ENCODE peak calls at places on chromosomes 7 and 10, in four cellular contexts. J is breast epithelium, I is HCT116, H is spleen. R is an unnamed sample.

GRCh38 chr10:86355571-86356038 is 11.0 kb downstream of the GRID1 start:
- DNase-seq in J (no peak), I (no peak), H (peak), R (no peak)

GRCh38 chr7:46170792-46171191 is 249.7 kb upstream of the IGFBP3 start:
- DNase-seq in J (no peak), I (no peak), H (no peak), R (no peak)

GRCh38 chr7:115477193-115477651 is 553.3 kb downstream of the TFEC start:
- DNase-seq in J (no peak), I (no peak), H (peak), R (no peak)

GRCh38 chr7:51477819-51478218 is 161.2 kb upstream of the COBL start:
- DNase-seq in J (no peak), I (no peak), H (no peak), R (no peak)

GRCh38 chr7:142280263-142280662 is 22.4 kb upstream of the PRSS58 start:
- DNase-seq in J (no peak), I (no peak), H (no peak), R (no peak)

GRCh38 chr10:108424656-108425055 is 1260.2 kb upstream of the SORCS1 start:
- DNase-seq in J (no peak), I (no peak), H (no peak), R (no peak)

GRCh38 chr10:12685261-12685861 is 316.2 kb downstream of the CCDC3 start:
- DNase-seq in J (no peak), I (no peak), H (no peak), R (no peak)

GRCh38 chr10:101655581-101655980 is 39.4 kb downstream of the FBXW4 start:
- DNase-seq in J (no peak), I (no peak), H (no peak), R (no peak)

GRCh38 chr7:80379034-80379433 is 132.8 kb downstream of the GNAT3 start:
- DNase-seq in J (no peak), I (no peak), H (no peak), R (peak)

GRCh38 chr10:104230490-104230889 is 1.7 kb downstream of the CFAP43 start:
- DNase-seq in J (no peak), I (no peak), H (no peak), R (no peak)

GRCh38 chr10:81600185-81600584 is 274.8 kb upstream of the NRG3 start:
- DNase-seq in J (no peak), I (no peak), H (no peak), R (peak)

GRCh38 chr7:45072131-45073030 is 16.4 kb downstream of the NACAD start:
- DNase-seq in J (no peak), I (no peak), H (peak), R (no peak)

GRCh38 chr10:3623746-3624145 is 161.3 kb downstream of the KLF6 start:
- DNase-seq in J (peak), I (no peak), H (no peak), R (no peak)

GRCh38 chr7:56609852-56610355 is 493.7 kb upstream of the NUPR2 start:
- DNase-seq in J (no peak), I (no peak), H (no peak), R (no peak)

GRCh38 chr7:24980695-24981543 is 941 bp upstream of the OSBPL3 start:
- DNase-seq in J (no peak), I (no peak), H (peak), R (peak)

GRCh38 chr10:119726291-119727261 is 726 bp downstream of the INPP5F start:
- DNase-seq in J (no peak), I (no peak), H (no peak), R (no peak)

GRCh38 chr10:30172096-30172495 is 112.7 kb upstream of the JCAD start:
- DNase-seq in J (no peak), I (no peak), H (no peak), R (no peak)

GRCh38 chr7:131999193-131999592 is 442.8 kb upstream of the PODXL start:
- DNase-seq in J (no peak), I (no peak), H (no peak), R (no peak)

GRCh38 chr7:84372712-84373111 is 178.1 kb upstream of the SEMA3A start:
- DNase-seq in J (no peak), I (no peak), H (no peak), R (no peak)

GRCh38 chr7:141231018-141231792 is 157.3 kb downstream of the TMEM178B start:
- DNase-seq in J (no peak), I (peak), H (no peak), R (no peak)

GRCh38 chr7:77550586-77550985 is 13.5 kb downstream of the PTPN12 start:
- DNase-seq in J (no peak), I (no peak), H (no peak), R (no peak)

GRCh38 chr10:114501650-114502049 is 97.3 kb upstream of the AFAP1L2 start:
- DNase-seq in J (no peak), I (no peak), H (no peak), R (no peak)
- TF ChIP-seq CTCF in J (no peak), I (peak), H (no peak), R (no peak)

DNA sequence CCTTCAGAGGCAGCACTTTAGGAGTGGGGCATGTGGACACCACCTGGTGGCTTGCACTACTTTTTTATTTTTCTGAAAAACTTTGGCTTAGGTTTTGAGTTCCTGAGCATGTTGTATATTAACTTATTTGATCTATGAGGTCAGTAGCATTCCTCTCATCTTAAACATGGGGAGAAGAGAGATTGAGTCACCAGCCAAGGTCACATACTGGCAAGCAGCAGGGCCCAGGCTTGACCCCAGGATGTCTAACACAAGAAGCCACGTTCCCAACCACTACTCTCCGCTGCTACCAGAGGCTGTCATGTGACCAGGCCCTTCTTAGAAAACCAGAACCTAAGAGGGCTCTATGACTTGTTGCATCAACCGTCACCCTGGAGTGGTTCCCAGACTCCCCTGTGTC is 210.3 kb upstream of the GPR26 start:
- DNase-seq in J (no peak), I (no peak), H (no peak), R (no peak)
- H3K27ac ChIP-seq in J (no peak), I (no peak), H (no peak), R (no peak)

GRCh38 chr10:44821290-44821689 is 89.8 kb upstream of the TMEM72 start:
- DNase-seq in J (no peak), I (no peak), H (no peak), R (no peak)
- TF ChIP-seq CTCF in J (no peak), I (no peak), H (no peak), R (no peak)

GRCh38 chr10:132308588-132309451 is 1.1 kb upstream of the STK32C start:
- DNase-seq in J (no peak), I (no peak), H (peak), R (no peak)
- H3K27ac ChIP-seq in J (peak), I (no peak), H (peak), R (peak)

GRCh38 chr10:6838118-6838517 is 258.0 kb upstream of the PRKCQ start:
- DNase-seq in J (no peak), I (no peak), H (no peak), R (no peak)
- TF ChIP-seq CTCF in J (no peak), I (peak), H (no peak), R (peak)

DNA sequence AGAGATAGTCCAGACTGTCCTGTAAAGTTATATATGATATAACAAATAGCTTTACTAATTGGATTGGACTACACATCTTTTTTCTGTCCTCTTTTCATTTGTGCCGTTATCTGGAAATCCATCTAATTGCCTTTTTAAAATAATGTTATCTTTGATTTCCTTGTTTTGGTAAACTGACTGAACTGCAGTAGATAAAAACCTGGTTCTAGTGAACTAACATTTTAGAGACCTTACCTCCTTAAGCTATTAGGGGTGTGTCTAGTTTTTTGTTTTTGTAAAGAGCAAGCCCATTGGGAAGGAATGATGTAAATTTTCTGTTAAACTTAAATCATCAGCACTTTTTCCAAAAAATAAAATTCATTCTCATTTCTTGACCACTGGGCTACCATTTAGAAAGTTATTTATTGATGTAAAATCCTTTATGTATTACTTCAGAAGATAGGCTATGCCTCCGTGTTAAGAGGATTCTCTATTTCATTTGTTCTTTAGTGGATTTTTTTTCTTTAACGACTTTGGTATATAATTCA is 1.2 kb upstream of the PBLD start:
- DNase-seq in J (no peak), I (no peak), H (no peak), R (no peak)
- H3K27ac ChIP-seq in J (peak), I (no peak), H (peak), R (no peak)

GRCh38 chr7:130276796-130277762 is 10.4 kb downstream of the CPA2 start:
- DNase-seq in J (no peak), I (no peak), H (no peak), R (peak)

GRCh38 chr7:130274983-130275649 is 8.5 kb downstream of the CPA2 start:
- DNase-seq in J (no peak), I (no peak), H (no peak), R (no peak)

GRCh38 chr7:130275826-130276291 is 9.2 kb downstream of the CPA2 start:
- DNase-seq in J (no peak), I (no peak), H (no peak), R (peak)

GRCh38 chr7:130278892-130279690 is 12.4 kb downstream of the CPA2 start:
- DNase-seq in J (no peak), I (no peak), H (no peak), R (no peak)

GRCh38 chr7:130277763-130278643 is 11.3 kb downstream of the CPA2 start:
- DNase-seq in J (no peak), I (peak), H (no peak), R (no peak)
- TF ChIP-seq CTCF in J (peak), I (peak), H (peak), R (no peak)

DNA sequence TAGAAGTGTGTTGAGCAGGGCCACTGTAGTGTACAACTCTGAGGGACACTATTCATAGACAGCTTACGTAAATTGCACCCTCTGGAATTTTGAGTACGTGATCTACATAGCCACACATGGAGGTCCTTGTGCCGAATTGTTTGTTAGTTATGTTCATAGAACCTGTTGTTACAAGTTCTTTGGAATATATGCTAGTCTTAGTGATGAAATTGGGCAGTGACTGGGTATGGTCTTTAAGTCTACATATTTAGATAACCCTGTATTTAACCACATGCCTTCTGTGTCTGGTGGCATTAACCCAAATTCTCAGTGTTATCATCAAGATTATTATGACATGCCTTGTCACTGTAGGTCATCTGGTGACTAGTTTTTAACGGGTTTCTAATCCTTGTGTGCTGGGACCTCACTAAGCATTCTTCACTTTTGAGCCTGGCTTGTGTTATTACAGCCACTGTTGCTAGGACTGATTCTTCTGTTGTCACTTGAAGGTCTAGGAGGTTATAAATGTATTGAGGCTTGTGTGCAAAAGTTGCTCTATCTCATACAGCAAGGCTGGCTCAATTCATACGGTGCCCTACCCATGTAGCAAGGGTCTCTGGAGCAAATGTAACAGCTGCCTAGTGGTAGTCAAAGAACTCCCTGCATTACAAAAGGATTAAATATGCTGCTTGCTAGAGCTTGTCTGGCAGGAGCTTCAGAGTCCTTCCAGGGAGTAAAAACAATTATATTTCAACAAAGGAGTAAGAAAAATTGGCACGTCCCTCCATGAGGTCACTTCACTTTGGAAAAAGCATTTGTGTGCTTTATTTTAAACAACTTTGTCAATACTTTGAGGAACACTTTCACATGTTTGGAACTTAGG is 65.4 kb downstream of the CDK14 start:
- DNase-seq in J (no peak), I (no peak), H (no peak), R (peak)
- H3K27ac ChIP-seq in J (peak), I (no peak), H (no peak), R (no peak)

DNA sequence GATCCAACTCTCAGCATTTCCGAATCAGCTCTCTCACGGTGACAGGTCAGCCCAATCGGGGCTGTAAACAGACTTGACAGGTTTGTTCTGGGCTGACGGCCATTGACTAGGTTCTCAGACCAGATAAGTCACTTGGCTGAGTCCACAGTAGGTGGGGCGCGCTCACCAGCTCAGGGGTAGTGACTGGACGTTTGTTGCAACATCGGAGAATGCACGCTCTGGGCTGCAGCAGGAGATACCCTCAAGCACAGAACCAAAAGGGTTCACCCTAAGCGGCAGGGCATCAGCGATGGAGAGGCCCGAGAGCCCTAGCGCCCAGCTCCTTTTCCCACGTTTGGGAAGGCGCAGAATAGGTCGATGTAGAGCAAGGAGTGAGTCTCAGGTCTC is 1.8 kb downstream of the KLLN start:
- DNase-seq in J (peak), I (no peak), H (peak), R (peak)
- TF ChIP-seq CTCF in J (no peak), I (no peak), H (no peak), R (peak)

DNA sequence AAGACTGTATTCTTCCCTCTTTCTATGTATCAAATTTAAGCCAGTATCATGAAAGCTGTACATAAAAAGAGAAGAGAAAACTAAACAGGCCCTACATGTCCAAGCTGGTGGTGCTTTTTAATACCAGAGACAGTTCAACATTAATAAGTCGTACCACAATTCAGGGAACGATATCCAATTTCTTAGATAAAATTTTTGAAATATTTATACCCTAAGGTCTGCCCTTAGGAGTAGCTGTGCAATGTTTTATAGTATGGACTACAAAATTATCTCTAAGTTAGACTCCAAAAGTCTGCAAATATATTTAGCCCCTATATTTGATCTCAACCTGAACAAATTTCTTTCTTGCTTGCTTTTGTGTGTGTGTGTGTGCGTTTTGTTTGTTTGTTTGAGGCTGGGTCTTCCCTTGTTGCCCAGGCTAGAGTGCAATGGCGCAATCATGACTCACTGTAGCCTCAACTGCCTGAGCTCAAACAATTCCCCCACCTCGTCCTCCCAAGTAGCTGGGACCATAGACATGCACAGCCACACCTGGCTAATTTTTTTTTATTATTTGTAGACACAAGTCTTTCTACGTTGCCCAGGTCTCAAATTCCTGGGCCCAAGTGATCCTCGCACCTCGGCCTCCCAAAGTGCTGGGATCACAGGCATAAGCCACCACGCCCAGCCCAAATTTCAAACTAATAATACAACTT is 13.2 kb downstream of the ARHGAP19 start:
- DNase-seq in J (no peak), I (no peak), H (no peak), R (no peak)
- H3K27ac ChIP-seq in J (peak), I (no peak), H (peak), R (peak)